ENCODE peak calls at places on chromosomes 12 and 14, in nine cellular contexts. S is germinal center; H is stimulated activated CD8-positive, alpha-beta memory T cell treated with anti-CD3 and anti-CD28 coated beads, Interleukin-12 subunit alpha, Interleukin-12 subunit beta, amount 100 ng/mL, for 4 hours; G is PC-9; O is mesendoderm; C is NCI-H2029 treated with DMSO at 0.1 percent for 48 hours; K is WTC11; E is fibroblast of lung; W is pons. P is an unnamed sample.

GRCh38 chr12:132559652-132560420 is 50.5 kb downstream of the LRCOL1 start:
- DNase-seq in K (peak; percentile 53), S (peak; percentile 65), C (no peak), G (peak; percentile 58), W (no peak), H (no peak), E (peak; percentile 37), O (peak; percentile 55), P (peak; percentile 52)

GRCh38 chr12:122399592-122400373 is 22.7 kb downstream of the CLIP1 start:
- DNase-seq in E (peak; percentile 92), W (peak; percentile 74), H (no peak), K (peak; percentile 56), O (peak; percentile 97), C (peak; percentile 79), S (peak; percentile 80), G (peak; percentile 82), P (peak; percentile 85)

GRCh38 chr12:4269279-4269991 is 4.1 kb upstream of the CCND2 start:
- DNase-seq in W (peak; percentile 65), E (peak; percentile 41), K (peak; percentile 85), G (no peak), S (peak; percentile 62), O (peak; percentile 98), C (no peak), H (peak; percentile 95), P (no peak)

GRCh38 chr12:115710104-115710564 is 567.4 kb downstream of the MED13L start:
- DNase-seq in G (no peak), H (no peak), O (peak; percentile 59), S (no peak), K (no peak), W (no peak), E (peak; percentile 64), C (no peak), P (no peak)

GRCh38 chr14:58947156-58947555 is 241.3 kb upstream of the DAAM1 start:
- DNase-seq in H (no peak), K (no peak), S (no peak), E (peak; percentile 37), O (peak; percentile 48), W (no peak), G (no peak), C (no peak), P (no peak)

GRCh38 chr12:44253338-44253856 is 417.5 kb downstream of the TMEM117 start:
- DNase-seq in C (no peak), G (no peak), S (no peak), E (no peak), O (no peak), H (no peak), W (no peak), K (no peak), P (no peak)

GRCh38 chr12:92133166-92133565 is 12.5 kb downstream of the BTG1 start:
- DNase-seq in W (no peak), E (peak; percentile 50), C (no peak), H (no peak), K (no peak), S (no peak), G (no peak), O (no peak), P (no peak)

GRCh38 chr14:20857630-20858261 is 33.4 kb upstream of the RNASE3 start:
- DNase-seq in C (no peak), O (peak; percentile 58), G (peak; percentile 48), K (peak; percentile 71), E (peak; percentile 27), H (peak; percentile 33), W (peak; percentile 77), S (peak; percentile 61), P (peak; percentile 71)

GRCh38 chr12:57027011-57027804 is 10.9 kb upstream of the TAC3 start:
- DNase-seq in K (no peak), E (no peak), C (no peak), G (no peak), S (no peak), W (no peak), H (no peak), O (peak; percentile 48), P (no peak)

GRCh38 chr12:67772276-67773169 is 124.0 kb downstream of the DYRK2 start:
- DNase-seq in S (no peak), W (no peak), E (peak; percentile 81), G (no peak), C (no peak), H (no peak), O (peak; percentile 100), K (peak; percentile 51), P (peak; percentile 34)

GRCh38 chr12:95859344-95859816 is 628 bp downstream of the SNRPF start:
- DNase-seq in W (peak; percentile 17), C (peak; percentile 29), K (no peak), G (no peak), H (no peak), O (peak; percentile 78), E (peak; percentile 48), S (peak; percentile 14), P (peak; percentile 21)

P was measured in SK-MEL-5.